ENCODE peak calls at places on chromosome 11, in five cellular contexts. S is uterus; L is kidney; T is CD4-positive, alpha-beta memory T cell; X is PC-3. B is an unnamed sample. For H3K4me1, the result is how much of the 10 kb centered on the place peaks cover.

GRCh38 chr11:59158206-59159068 is 13.5 kb upstream of the DTX4 start:
- DNase-seq in S (peak), L (no peak), T (peak), X (peak), B (no peak)

GRCh38 chr11:72422414-72422813 is 11.9 kb downstream of the CLPB start:
- DNase-seq in S (no peak), L (no peak), T (no peak), X (no peak), B (no peak)

GRCh38 chr11:44596541-44597276 is 31.2 kb downstream of the CD82 start:
- DNase-seq in S (no peak), L (no peak), T (peak), X (no peak), B (peak)

GRCh38 chr11:122661182-122661945 is 5.8 kb downstream of the UBASH3B start:
- DNase-seq in S (no peak), L (no peak), T (no peak), X (peak), B (no peak)

GRCh38 chr11:134530826-134531225 is 118.8 kb upstream of the B3GAT1 start:
- DNase-seq in S (peak), L (peak), T (no peak), X (no peak), B (no peak)

GRCh38 chr11:110431212-110432073 is 1.7 kb downstream of the FDX1 start:
- DNase-seq in S (no peak), L (no peak), T (peak), X (peak), B (no peak)

GRCh38 chr11:119319136-119319701 is 2.3 kb upstream of the MCAM start:
- DNase-seq in S (no peak), L (no peak), T (no peak), X (no peak), B (no peak)

GRCh38 chr11:104609297-104609696 is 289.0 kb downstream of the CASP12 start:
- DNase-seq in S (no peak), L (no peak), T (peak), X (peak), B (no peak)

GRCh38 chr11:71504526-71504925 is 22.5 kb upstream of the KRTAP5-7 start:
- DNase-seq in S (no peak), L (no peak), T (no peak), X (no peak), B (peak)

GRCh38 chr11:13343931-13344717 is 66.5 kb downstream of the BMAL1 start:
- DNase-seq in S (peak), L (no peak), T (peak), X (peak), B (no peak)

GRCh38 chr11:67265633-67266423 is 445 bp upstream of the GRK2 start:
- DNase-seq in S (peak), L (peak), T (peak), X (peak), B (no peak)

GRCh38 chr11:27204527-27204926 is 158.5 kb downstream of the CCDC34 start:
- DNase-seq in S (no peak), L (no peak), T (no peak), X (peak), B (no peak)

GRCh38 chr11:35232961-35233360 is 94.0 kb downstream of the CD44 start:
- DNase-seq in S (no peak), L (no peak), T (no peak), X (no peak), B (no peak)

GRCh38 chr11:78406568-78407196 is 10.9 kb downstream of the GAB2 start:
- DNase-seq in S (no peak), L (no peak), T (no peak), X (peak), B (no peak)

GRCh38 chr11:66866420-66867010 is 9.7 kb downstream of the LRFN4 start:
- DNase-seq in S (no peak), L (no peak), T (no peak), X (no peak), B (no peak)

GRCh38 chr11:13781153-13781552 is 112.7 kb downstream of the FAR1 start:
- DNase-seq in S (no peak), L (no peak), T (no peak), X (peak), B (no peak)

GRCh38 chr11:73565804-73566203 is 32.1 kb downstream of the FAM168A start:
- DNase-seq in S (no peak), L (no peak), T (no peak), X (no peak), B (no peak)

GRCh38 chr11:61173456-61173855 is 12.2 kb upstream of the VPS37C start:
- DNase-seq in S (no peak), L (no peak), T (no peak), X (peak), B (no peak)

GRCh38 chr11:31240340-31240904 is 129.1 kb downstream of the DCDC1 start:
- DNase-seq in S (no peak), L (no peak), T (peak), X (peak), B (no peak)

GRCh38 chr11:72333657-72334056 is 89.7 kb upstream of the PHOX2A start:
- DNase-seq in S (no peak), L (no peak), T (peak), X (no peak), B (no peak)

GRCh38 chr11:2462986-2463765 is 18.4 kb downstream of the KCNQ1 start:
- DNase-seq in S (no peak), L (peak), T (no peak), X (peak), B (no peak)

GRCh38 chr11:63670738-63671321 is 346 bp downstream of the ATL3 start:
- DNase-seq in S (peak), L (no peak), T (peak), X (peak), B (no peak)

GRCh38 chr11:47508595-47509555 is 44.1 kb downstream of the CELF1 start:
- DNase-seq in S (no peak), L (no peak), T (no peak), X (no peak), B (no peak)
- H3K4me1 ChIP-seq in S (under half), L (under half), T (half or more), X (under half), B (under half)

DNA sequence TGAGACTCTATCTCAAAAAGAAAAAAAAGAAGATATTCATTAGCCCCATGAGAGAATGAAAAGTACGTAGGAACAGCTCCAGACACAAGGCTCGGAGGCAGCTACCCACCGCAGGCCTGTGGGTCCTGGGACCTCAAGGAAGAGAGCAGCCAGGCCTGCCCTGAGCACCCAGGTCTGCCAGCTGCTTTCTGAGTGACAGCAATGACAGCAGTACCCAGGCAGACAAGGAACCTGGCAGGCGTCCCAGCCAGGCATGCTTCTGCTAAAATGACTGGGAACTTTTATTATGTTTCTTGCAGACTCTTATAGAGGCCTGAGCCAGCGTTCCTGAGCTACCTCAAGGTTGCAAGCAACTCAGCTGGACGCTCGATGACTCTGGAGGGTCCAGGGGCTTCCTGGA is 31.6 kb downstream of the CPT1A start:
- DNase-seq in S (no peak), L (no peak), T (no peak), X (no peak), B (no peak)
- H3K4me3 ChIP-seq in S (no peak), L (no peak), T (no peak), X (no peak), B (no peak)

GRCh38 chr11:95918056-95918455 is 5.9 kb downstream of the MTMR2 start:
- DNase-seq in S (no peak), L (no peak), T (no peak), X (no peak), B (no peak)
- H3K4me1 ChIP-seq in S (under half), L (under half), T (under half), X (under half), B (under half)

GRCh38 chr11:118219696-118220095 is 5.1 kb downstream of the JAML start:
- DNase-seq in S (no peak), L (no peak), T (no peak), X (no peak), B (no peak)
- H3K4me3 ChIP-seq in S (no peak), L (no peak), T (no peak), X (no peak), B (no peak)

GRCh38 chr11:12123799-12124198 is 13.4 kb downstream of the MICAL2 start:
- DNase-seq in S (no peak), L (no peak), T (no peak), X (no peak), B (peak)
- H3K4me1 ChIP-seq in S (under half), L (under half), T (under half), X (half or more), B (under half)

GRCh38 chr11:126113963-126114362 is 51.3 kb upstream of the CDON start:
- DNase-seq in S (no peak), L (no peak), T (no peak), X (no peak), B (no peak)

GRCh38 chr11:126113515-126113957 is 50.9 kb upstream of the CDON start:
- DNase-seq in S (peak), L (peak), T (no peak), X (peak), B (peak)

GRCh38 chr11:126111458-126112116 is 48.9 kb upstream of the CDON start:
- DNase-seq in S (no peak), L (no peak), T (no peak), X (no peak), B (no peak)

GRCh38 chr11:126113012-126113411 is 50.3 kb upstream of the CDON start:
- DNase-seq in S (no peak), L (no peak), T (no peak), X (no peak), B (no peak)

GRCh38 chr11:126112547-126112946 is 49.9 kb upstream of the CDON start:
- DNase-seq in S (no peak), L (no peak), T (no peak), X (no peak), B (peak)
- H3K4me3 ChIP-seq in S (no peak), L (no peak), T (no peak), X (no peak), B (no peak)

GRCh38 chr11:128731041-128731663 is 37.3 kb downstream of the FLI1 start:
- DNase-seq in S (no peak), L (no peak), T (peak), X (peak), B (no peak)
- H3K4me1 ChIP-seq in S (under half), L (under half), T (half or more), X (under half), B (under half)

GRCh38 chr11:65788801-65789200 is 1.9 kb downstream of the OVOL1 start:
- DNase-seq in S (no peak), L (peak), T (no peak), X (no peak), B (no peak)
- H3K4me3 ChIP-seq in S (no peak), L (peak), T (no peak), X (peak), B (no peak)